ENCODE peak calls at places on chromosomes 12 and 14, in five cellular contexts. K, P, J, G and V are unnamed samples.

GRCh38 chr14:70905316-70905715 is 1.9 kb upstream of the PCNX1 start:
- DNase-seq in K (no peak), P (no peak), J (no peak), G (no peak), V (no peak)

GRCh38 chr12:9669534-9669933 is at the start of gene CLEC2D:
- DNase-seq in K (no peak), P (peak; percentile 20), J (no peak), G (no peak), V (no peak)

GRCh38 chr14:68794130-68794855 is 1.4 kb upstream of the ZFP36L1 start:
- DNase-seq in K (peak; percentile 70), P (peak; percentile 94), J (peak; percentile 97), G (peak; percentile 85), V (peak; percentile 96)

GRCh38 chr12:57518920-57519757 is 1.2 kb downstream of the DDIT3 start:
- DNase-seq in K (no peak), P (peak; percentile 16), J (peak; percentile 78), G (peak; percentile 43), V (peak; percentile 82)

GRCh38 chr14:91048676-91049075 is 11.8 kb downstream of the RPS6KA5 start:
- DNase-seq in K (no peak), P (no peak), J (no peak), G (no peak), V (no peak)

GRCh38 chr14:51419685-51420084 is 179.6 kb downstream of the TMX1 start:
- DNase-seq in K (peak; percentile 22), P (no peak), J (no peak), G (no peak), V (no peak)

GRCh38 chr12:70467908-70468733 is 102.0 kb downstream of the KCNMB4 start:
- DNase-seq in K (no peak), P (no peak), J (no peak), G (no peak), V (no peak)

GRCh38 chr12:106195638-106196037 is 52.2 kb downstream of the CKAP4 start:
- DNase-seq in K (no peak), P (peak; percentile 69), J (peak; percentile 90), G (peak; percentile 26), V (peak; percentile 87)

GRCh38 chr12:89493650-89494302 is 30.8 kb downstream of the GALNT4 start:
- DNase-seq in K (no peak), P (no peak), J (no peak), G (no peak), V (no peak)

GRCh38 chr12:101691697-101692096 is 5.7 kb upstream of the CHPT1 start:
- DNase-seq in K (no peak), P (no peak), J (no peak), G (no peak), V (no peak)

GRCh38 chr14:61780125-61780524 is 17.9 kb downstream of the SNAPC1 start:
- DNase-seq in K (no peak), P (no peak), J (no peak), G (no peak), V (no peak)

GRCh38 chr14:34436118-34436905 is 25.7 kb downstream of the SPTSSA start:
- DNase-seq in K (no peak), P (peak; percentile 80), J (no peak), G (no peak), V (no peak)

GRCh38 chr12:10205251-10205807 is 7.3 kb upstream of the GABARAPL1 start:
- DNase-seq in K (no peak), P (peak; percentile 48), J (no peak), G (no peak), V (no peak)

GRCh38 chr12:481422-481821 is 21.7 kb downstream of the B4GALNT3 start:
- DNase-seq in K (no peak), P (peak; percentile 82), J (peak; percentile 65), G (peak; percentile 51), V (peak; percentile 90)

GRCh38 chr14:36856095-36856878 is 194.6 kb downstream of the PAX9 start:
- DNase-seq in K (no peak), P (no peak), J (no peak), G (no peak), V (no peak)

GRCh38 chr14:52079239-52079956 is 10.5 kb upstream of the NID2 start:
- DNase-seq in K (no peak), P (peak; percentile 68), J (no peak), G (no peak), V (no peak)

GRCh38 chr12:47870175-47870781 is 34.5 kb downstream of the VDR start:
- DNase-seq in K (no peak), P (no peak), J (peak; percentile 82), G (peak; percentile 46), V (no peak)

GRCh38 chr12:62347922-62348650 is 87.9 kb downstream of the USP15 start:
- DNase-seq in K (no peak), P (peak; percentile 55), J (no peak), G (no peak), V (no peak)

GRCh38 chr14:105899071-105899641 is 372.8 kb downstream of the TMEM121 start:
- DNase-seq in K (no peak), P (no peak), J (no peak), G (no peak), V (no peak)

GRCh38 chr12:5243014-5243413 is 188.9 kb upstream of the NTF3 start:
- DNase-seq in K (no peak), P (no peak), J (no peak), G (no peak), V (no peak)

GRCh38 chr12:422526-422925 is 21.1 kb downstream of the CCDC77 start:
- DNase-seq in K (no peak), P (no peak), J (no peak), G (no peak), V (no peak)

GRCh38 chr12:101166866-101167265 is 43.2 kb downstream of the SLC5A8 start:
- DNase-seq in K (no peak), P (no peak), J (no peak), G (no peak), V (no peak)

GRCh38 chr12:7937867-7938506 is 2.0 kb upstream of the SLC2A3 start:
- DNase-seq in K (no peak), P (peak; percentile 42), J (no peak), G (no peak), V (no peak)

GRCh38 chr14:35229495-35230089 is 62.6 kb upstream of the PSMA6 start:
- DNase-seq in K (no peak), P (no peak), J (no peak), G (no peak), V (no peak)

DNA sequence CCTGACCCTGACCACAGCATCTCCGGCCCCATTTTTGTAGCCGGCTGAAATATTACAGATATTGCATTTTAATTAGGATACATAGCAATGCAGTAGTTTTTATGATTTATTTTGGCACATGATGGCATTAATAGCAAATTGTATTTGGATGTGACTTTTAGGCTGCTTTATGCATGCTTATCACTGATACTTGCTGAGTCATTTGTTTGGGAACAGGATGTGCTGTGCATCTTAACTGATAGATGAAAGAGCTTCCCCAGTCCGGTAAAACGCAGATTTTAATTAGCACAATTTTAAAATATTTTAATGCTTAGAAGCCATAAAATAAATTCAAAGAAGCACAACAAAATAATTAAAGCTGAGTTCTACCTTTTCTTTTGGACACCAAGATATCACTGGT is 90.7 kb downstream of the OTOGL start:
- DNase-seq in K (no peak), P (peak; percentile 6), J (no peak), G (no peak), V (no peak)
- H3K27ac ChIP-seq in K (no peak overlapping the region), P (no peak overlapping the region), J (no peak overlapping the region), G (no peak overlapping the region), V (no peak overlapping the region)

GRCh38 chr14:75725481-75725880 is 64.4 kb downstream of the TTLL5 start:
- DNase-seq in K (no peak), P (peak; percentile 27), J (no peak), G (no peak), V (no peak)

GRCh38 chr14:75726326-75726725 is 65.3 kb downstream of the TTLL5 start:
- DNase-seq in K (no peak), P (no peak), J (no peak), G (no peak), V (no peak)

GRCh38 chr14:75724414-75725204 is 63.6 kb downstream of the TTLL5 start:
- DNase-seq in K (no peak), P (no peak), J (no peak), G (no peak), V (no peak)

GRCh38 chr14:75720828-75721227 is 59.8 kb downstream of the TTLL5 start:
- DNase-seq in K (no peak), P (peak; percentile 75), J (peak; percentile 85), G (peak; percentile 87), V (peak; percentile 81)

GRCh38 chr14:75723716-75724115 is 62.7 kb downstream of the TTLL5 start:
- DNase-seq in K (no peak), P (peak; percentile 25), J (no peak), G (no peak), V (no peak)
- H3K27ac ChIP-seq in K (no peak overlapping the region), P (no peak overlapping the region), J (peak overlapping the region; percentile 9), G (no peak overlapping the region), V (no peak overlapping the region)

DNA sequence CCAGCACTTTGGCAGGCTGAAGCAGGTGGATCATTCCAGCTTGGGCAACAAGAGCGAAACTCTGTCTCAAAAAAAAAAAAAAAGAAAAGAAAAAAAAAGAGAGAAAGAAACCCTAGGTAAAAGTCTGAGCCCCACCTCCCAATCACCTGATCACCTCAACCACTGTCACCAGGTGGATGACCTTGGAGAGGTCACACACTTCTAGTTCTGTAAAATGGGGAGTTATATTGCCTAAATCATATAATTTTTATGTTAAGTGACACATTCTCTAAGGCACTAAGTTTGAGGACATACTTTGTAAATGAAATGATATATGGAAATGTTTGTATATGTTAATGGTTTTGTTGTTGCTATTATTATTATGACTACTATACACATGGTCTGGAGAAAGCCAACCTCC is 1.5 kb upstream of the ERBB3 start:
- DNase-seq in K (no peak), P (no peak), J (no peak), G (no peak), V (no peak)
- H3K27ac ChIP-seq in K (no peak overlapping the region), P (no peak overlapping the region), J (peak overlapping the region; percentile 59), G (peak overlapping the region; percentile 92), V (no peak overlapping the region)

GRCh38 chr12:6852651-6853354 is 853 bp downstream of the USP5 start:
- DNase-seq in K (peak; percentile 56), P (peak; percentile 85), J (peak; percentile 84), G (peak; percentile 32), V (peak; percentile 88)
- H3K27ac ChIP-seq in K (peak overlapping the region; percentile 97), P (peak overlapping the region; percentile 82), J (peak overlapping the region; percentile 99), G (peak overlapping the region; percentile 88), V (peak overlapping the region; percentile 60)

GRCh38 chr12:50568338-50569155 is 63.8 kb downstream of the DIP2B start:
- DNase-seq in K (no peak), P (peak; percentile 23), J (no peak), G (no peak), V (no peak)
- H3K27ac ChIP-seq in K (no peak overlapping the region), P (peak overlapping the region; percentile 41), J (peak overlapping the region; percentile 60), G (peak overlapping the region; percentile 38), V (peak overlapping the region; percentile 24)

GRCh38 chr12:120249266-120249874 is 16.2 kb downstream of the PXN start:
- DNase-seq in K (no peak), P (no peak), J (no peak), G (no peak), V (no peak)

GRCh38 chr12:120249875-120250795 is 15.4 kb downstream of the PXN start:
- DNase-seq in K (no peak), P (no peak), J (peak; percentile 91), G (no peak), V (no peak)

GRCh38 chr12:120247621-120248030 is 17.9 kb downstream of the PXN start:
- DNase-seq in K (no peak), P (peak; percentile 77), J (no peak), G (no peak), V (no peak)

GRCh38 chr12:120242971-120243699 is 22.4 kb downstream of the PXN start:
- DNase-seq in K (no peak), P (no peak), J (no peak), G (no peak), V (no peak)

GRCh38 chr12:120247183-120247582 is 18.3 kb downstream of the PXN start:
- DNase-seq in K (no peak), P (no peak), J (no peak), G (peak; percentile 51), V (no peak)
- H3K27ac ChIP-seq in K (no peak overlapping the region), P (peak overlapping the region; percentile 62), J (peak overlapping the region; percentile 92), G (peak overlapping the region; percentile 7), V (peak overlapping the region; percentile 62)

GRCh38 chr12:132029503-132030300 is 80.0 kb downstream of the EP400 start:
- DNase-seq in K (no peak), P (peak; percentile 5), J (no peak), G (no peak), V (no peak)
- H3K27ac ChIP-seq in K (no peak overlapping the region), P (no peak overlapping the region), J (no peak overlapping the region), G (no peak overlapping the region), V (no peak overlapping the region)